ENCODE peak calls at places on chromosomes 12 and 14, in four cellular contexts. I is ovary, K is IMR-90, G is foreskin fibroblast. C is an unnamed sample.

GRCh38 chr12:53048780-53049401 is 974 bp upstream of the TNS2 start:
- DNase-seq in I (peak; percentile 90), K (peak; percentile 62), G (peak; percentile 85), C (peak; percentile 79)

GRCh38 chr14:33754264-33754663 is 196.6 kb downstream of the EGLN3 start:
- DNase-seq in I (no peak), K (no peak), G (peak; percentile 47), C (peak; percentile 9)

GRCh38 chr12:132614861-132615578 is 3.6 kb upstream of the P2RX2 start:
- DNase-seq in I (peak; percentile 57), K (peak; percentile 78), G (peak; percentile 94), C (peak; percentile 91)

GRCh38 chr12:59077153-59077930 is 157.0 kb upstream of the LRIG3 start:
- DNase-seq in I (no peak), K (peak; percentile 24), G (peak; percentile 44), C (peak; percentile 45)

GRCh38 chr12:116666305-116666673 is 71.6 kb downstream of the SPRING1 start:
- DNase-seq in I (no peak), K (no peak), G (no peak), C (no peak)

GRCh38 chr14:67892466-67893120 is 73.0 kb downstream of the RAD51B start:
- DNase-seq in I (no peak), K (no peak), G (peak; percentile 2), C (no peak)

GRCh38 chr12:114209852-114210251 is 196.1 kb downstream of the TBX5 start:
- DNase-seq in I (no peak), K (no peak), G (no peak), C (no peak)

GRCh38 chr14:103488960-103489359 is 33.7 kb downstream of the CKB start:
- DNase-seq in I (no peak), K (peak; percentile 82), G (peak; percentile 70), C (peak; percentile 69)

GRCh38 chr12:101670007-101670671 is 27.3 kb upstream of the CHPT1 start:
- DNase-seq in I (no peak), K (peak; percentile 58), G (peak; percentile 33), C (peak; percentile 85)

GRCh38 chr12:109098142-109098652 is 800 bp downstream of the UNG start:
- DNase-seq in I (peak; percentile 77), K (peak; percentile 60), G (peak; percentile 84), C (peak; percentile 70)

GRCh38 chr14:37447883-37448391 is 147.1 kb downstream of the FOXA1 start:
- DNase-seq in I (no peak), K (no peak), G (no peak), C (no peak)

GRCh38 chr12:67151891-67152290 is 117.3 kb upstream of the CAND1 start:
- DNase-seq in I (no peak), K (no peak), G (peak; percentile 1), C (peak; percentile 11)

GRCh38 chr12:100576311-100577036 is 3.0 kb downstream of the GAS2L3 start:
- DNase-seq in I (no peak), K (peak; percentile 95), G (peak; percentile 88), C (peak; percentile 93)

GRCh38 chr12:107645630-107646333 is 39.8 kb upstream of the PWP1 start:
- DNase-seq in I (no peak), K (no peak), G (no peak), C (peak; percentile 43)

GRCh38 chr12:1670815-1671268 is 20.0 kb upstream of the ADIPOR2 start:
- DNase-seq in I (no peak), K (no peak), G (no peak), C (no peak)

GRCh38 chr12:57940915-57941164 is 527 bp upstream of the ATP23 start:
- DNase-seq in I (no peak), K (no peak), G (no peak), C (no peak)

GRCh38 chr12:65200007-65200665 is 30.8 kb downstream of the LEMD3 start:
- DNase-seq in I (no peak), K (peak; percentile 13), G (no peak), C (peak; percentile 33)

GRCh38 chr12:120956579-120957360 is 21.6 kb upstream of the HNF1A start:
- DNase-seq in I (no peak), K (no peak), G (no peak), C (no peak)

GRCh38 chr14:76118594-76118993 is 33.1 kb upstream of the GPATCH2L start:
- DNase-seq in I (no peak), K (no peak), G (no peak), C (no peak)

GRCh38 chr12:114679942-114680341 is 4.0 kb downstream of the TBX3 start:
- DNase-seq in I (no peak), K (no peak), G (no peak), C (no peak)

GRCh38 chr12:58364389-58365086 is 423.2 kb downstream of the ATP23 start:
- DNase-seq in I (no peak), K (peak; percentile 99), G (peak; percentile 97), C (peak; percentile 98)

GRCh38 chr12:108643941-108644742 is 10.4 kb upstream of the SELPLG start:
- DNase-seq in I (peak; percentile 51), K (no peak), G (no peak), C (no peak)

GRCh38 chr12:6764011-6764828 is 1.9 kb upstream of the PTMS start:
- DNase-seq in I (peak; percentile 97), K (peak; percentile 99), G (peak; percentile 98), C (peak; percentile 99)

GRCh38 chr14:105076805-105077648 is 11.8 kb upstream of the GPR132 start:
- DNase-seq in I (no peak), K (no peak), G (no peak), C (no peak)

GRCh38 chr12:65891987-65892481 is 67.8 kb downstream of the HMGA2 start:
- DNase-seq in I (peak; percentile 83), K (peak; percentile 99), G (peak; percentile 98), C (peak; percentile 98)

GRCh38 chr14:58740584-58740983 is 102.8 kb downstream of the DACT1 start:
- DNase-seq in I (peak; percentile 31), K (no peak), G (no peak), C (no peak)

GRCh38 chr12:26428420-26428819 is 233.0 kb downstream of the SSPN start:
- DNase-seq in I (no peak), K (peak; percentile 51), G (no peak), C (no peak)

GRCh38 chr14:94805726-94806288 is 35.9 kb upstream of the GSC start:
- DNase-seq in I (no peak), K (no peak), G (no peak), C (no peak)

DNA sequence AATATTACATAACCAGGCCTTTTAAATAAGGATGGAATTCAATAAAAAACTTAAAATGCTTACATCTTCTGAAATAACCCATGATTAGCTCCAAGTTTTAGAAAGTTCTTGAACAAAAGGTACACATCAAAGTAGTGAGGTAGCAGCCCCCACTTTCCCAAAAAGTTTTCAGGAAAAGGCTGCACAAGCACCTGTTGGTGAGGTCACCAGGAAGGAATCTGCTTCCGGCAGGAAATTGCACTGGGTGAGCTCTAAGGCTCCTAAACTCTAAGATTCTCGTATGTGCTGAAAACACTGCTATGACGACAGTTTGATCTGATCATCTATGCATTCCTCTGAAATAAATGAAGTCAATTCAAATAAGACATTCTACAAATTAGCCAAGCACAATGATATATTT is 34.3 kb upstream of the TTC7B start:
- DNase-seq in I (no peak), K (peak; percentile 49), G (peak; percentile 14), C (peak; percentile 29)
- H3K4me3 ChIP-seq in I (no peak overlapping the region), K (no peak overlapping the region), G (no peak overlapping the region), C (no peak overlapping the region)

GRCh38 chr12:71216725-71217579 is 59.2 kb upstream of the TSPAN8 start:
- DNase-seq in I (no peak), K (peak; percentile 0), G (peak; percentile 58), C (peak; percentile 60)
- TF ChIP-seq CTCF in I (no peak), K (no peak), G (peak; percentile 7), C (peak; percentile 60)

GRCh38 chr12:110247340-110248095 is 33.5 kb upstream of the ATP2A2 start:
- DNase-seq in I (peak; percentile 35), K (no peak), G (no peak), C (peak; percentile 45)
- H3K4me3 ChIP-seq in I (no peak overlapping the region), K (no peak overlapping the region), G (no peak overlapping the region), C (no peak overlapping the region)

GRCh38 chr12:54145844-54146243 is 42.9 kb downstream of the SMUG1 start:
- DNase-seq in I (no peak), K (no peak), G (no peak), C (no peak)

GRCh38 chr12:54147606-54148005 is 41.2 kb downstream of the SMUG1 start:
- DNase-seq in I (no peak), K (no peak), G (no peak), C (no peak)

GRCh38 chr12:54147186-54147585 is 41.6 kb downstream of the SMUG1 start:
- DNase-seq in I (no peak), K (no peak), G (peak; percentile 49), C (no peak)

GRCh38 chr12:54146506-54147145 is 42.2 kb downstream of the SMUG1 start:
- DNase-seq in I (no peak), K (no peak), G (no peak), C (no peak)

GRCh38 chr12:54148560-54149439 is 40.0 kb downstream of the SMUG1 start:
- DNase-seq in I (no peak), K (no peak), G (no peak), C (no peak)
- TF ChIP-seq CTCF in I (no peak), K (no peak), G (no peak), C (no peak)

GRCh38 chr12:77833329-77833728 is 2.6 kb downstream of the NAV3 start:
- DNase-seq in I (no peak), K (no peak), G (no peak), C (no peak)

GRCh38 chr12:77830502-77830901 is at the start of gene NAV3:
- DNase-seq in I (no peak), K (no peak), G (peak; percentile 46), C (peak; percentile 58)

GRCh38 chr12:77834618-77835017 is 3.9 kb downstream of the NAV3 start:
- DNase-seq in I (no peak), K (no peak), G (no peak), C (no peak)

GRCh38 chr12:77835982-77836381 is 5.3 kb downstream of the NAV3 start:
- DNase-seq in I (no peak), K (no peak), G (peak; percentile 31), C (no peak)

DNA sequence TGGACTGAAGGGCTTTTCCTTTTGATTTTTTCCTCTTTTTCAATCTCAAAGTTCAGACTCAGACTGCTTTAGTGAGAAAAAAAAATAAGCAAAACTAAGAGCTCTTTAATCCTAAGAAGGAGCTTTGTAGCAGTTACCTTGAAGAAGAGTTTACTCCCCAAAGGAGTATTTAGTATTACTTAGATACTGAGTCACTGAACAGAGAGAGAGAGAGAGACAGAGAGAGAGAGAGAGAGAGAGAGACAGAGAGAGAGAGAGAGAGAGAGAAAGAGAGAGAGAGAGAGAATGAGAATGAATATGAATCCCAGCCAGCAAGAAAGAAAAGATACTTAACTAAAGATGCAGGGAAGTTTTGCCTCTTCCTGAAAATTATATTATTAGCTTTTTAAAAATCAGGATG is 258 bp downstream of the NAV3 start:
- DNase-seq in I (no peak), K (no peak), G (no peak), C (no peak)
- H3K4me3 ChIP-seq in I (peak overlapping the region; percentile 16), K (no peak overlapping the region), G (no peak overlapping the region), C (no peak overlapping the region)

GRCh38 chr14:80364816-80365215 is 153.5 kb upstream of the DIO2 start:
- DNase-seq in I (no peak), K (no peak), G (no peak), C (no peak)

DNA sequence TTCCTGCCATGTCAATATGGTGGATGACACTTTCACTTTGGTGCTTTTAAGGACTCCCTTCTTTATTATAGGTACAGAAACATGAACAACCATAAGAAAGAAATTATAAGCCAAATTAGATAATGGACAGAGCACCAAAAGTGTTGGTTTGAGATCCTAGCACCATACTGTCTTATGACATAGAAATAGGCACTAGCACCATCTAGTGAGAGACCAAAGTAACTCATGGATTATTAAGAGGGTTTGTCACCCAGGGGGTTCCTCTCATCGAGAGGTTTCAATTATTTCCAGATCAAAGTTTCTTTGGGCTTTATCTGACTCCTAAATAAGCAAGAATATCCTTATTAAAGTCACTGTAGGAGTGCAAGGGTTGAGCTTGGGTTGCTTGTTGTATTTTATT is 153.0 kb upstream of the DIO2 start:
- DNase-seq in I (no peak), K (peak; percentile 21), G (peak; percentile 28), C (peak; percentile 70)
- TF ChIP-seq CTCF in I (no peak), K (peak; percentile 35), G (peak; percentile 32), C (peak; percentile 59)